ENCODE peak calls at places on chromosome 12, in nine cellular contexts. Q is cardiac fibroblast, D is Peyer's patch, G is H9, J is mammary epithelial cell, S is WTC11, E is endothelial cell, R is fibroblast of mammary gland, H is choroid plexus epithelial cell. M is an unnamed sample.

GRCh38 chr12:120538281-120539156 is 4.4 kb downstream of the RNF10 start:
- DNase-seq in Q (peak; percentile 70), D (peak; percentile 70), G (no peak), J (peak; percentile 74), S (no peak), E (no peak), R (peak; percentile 61), H (peak; percentile 49), M (no peak)

GRCh38 chr12:87157791-87158190 is 871.4 kb downstream of the C12orf50 start:
- DNase-seq in Q (peak; percentile 97), D (no peak), G (no peak), J (peak; percentile 89), S (no peak), E (no peak), R (peak; percentile 96), H (peak; percentile 98), M (no peak)

GRCh38 chr12:73863541-73863940 is 674.1 kb upstream of the ATXN7L3B start:
- DNase-seq in Q (peak; percentile 0), D (no peak), G (no peak), J (peak; percentile 59), S (no peak), E (no peak), R (peak; percentile 39), H (peak; percentile 21), M (no peak)

GRCh38 chr12:65879878-65880277 is 55.6 kb downstream of the HMGA2 start:
- DNase-seq in Q (peak; percentile 78), D (no peak), G (no peak), J (peak; percentile 66), S (no peak), E (no peak), R (peak; percentile 88), H (peak; percentile 98), M (no peak)

GRCh38 chr12:108798551-108799221 is 58.7 kb downstream of the SSH1 start:
- DNase-seq in Q (peak; percentile 69), D (no peak), G (no peak), J (peak; percentile 23), S (no peak), E (no peak), R (peak; percentile 72), H (peak; percentile 50), M (peak; percentile 34)

GRCh38 chr12:122643207-122643805 is 59.9 kb downstream of the HCAR2 start:
- DNase-seq in Q (no peak), D (no peak), G (no peak), J (no peak), S (no peak), E (no peak), R (peak; percentile 52), H (no peak), M (no peak)

GRCh38 chr12:47779301-47779942 is 6.4 kb downstream of the SLC48A1 start:
- DNase-seq in Q (peak; percentile 91), D (peak; percentile 92), G (peak; percentile 97), J (peak; percentile 70), S (peak; percentile 97), E (peak; percentile 96), R (peak; percentile 81), H (peak; percentile 91), M (peak; percentile 98)

GRCh38 chr12:22543246-22544037 is 900 bp downstream of the C2CD5 start:
- DNase-seq in Q (peak; percentile 28), D (peak; percentile 84), G (peak; percentile 46), J (peak; percentile 53), S (peak; percentile 17), E (peak; percentile 33), R (peak; percentile 22), H (peak; percentile 21), M (peak; percentile 29)

GRCh38 chr12:53995311-53996187 is 4.4 kb upstream of the HOXC9 start:
- DNase-seq in Q (no peak), D (no peak), G (peak; percentile 87), J (peak; percentile 62), S (peak; percentile 76), E (no peak), R (peak; percentile 51), H (no peak), M (no peak)

GRCh38 chr12:120592121-120593049 is 11.2 kb upstream of the POP5 start:
- DNase-seq in Q (no peak), D (no peak), G (no peak), J (no peak), S (no peak), E (no peak), R (no peak), H (no peak), M (no peak)

GRCh38 chr12:4392223-4392742 is 12.8 kb upstream of the FGF23 start:
- DNase-seq in Q (no peak), D (no peak), G (no peak), J (no peak), S (no peak), E (no peak), R (no peak), H (no peak), M (no peak)

GRCh38 chr12:75660805-75661404 is 149.5 kb upstream of the KRR1 start:
- DNase-seq in Q (no peak), D (no peak), G (no peak), J (peak; percentile 89), S (no peak), E (no peak), R (peak; percentile 97), H (peak; percentile 51), M (no peak)

GRCh38 chr12:109461846-109462766 is 15.0 kb downstream of the KCTD10 start:
- DNase-seq in Q (peak; percentile 98), D (peak; percentile 63), G (no peak), J (peak; percentile 85), S (peak; percentile 29), E (peak; percentile 51), R (peak; percentile 96), H (peak; percentile 98), M (peak; percentile 74)

GRCh38 chr12:28127455-28127854 is 62.8 kb upstream of the CCDC91 start:
- DNase-seq in Q (no peak), D (no peak), G (no peak), J (peak; percentile 96), S (no peak), E (no peak), R (no peak), H (no peak), M (no peak)

GRCh38 chr12:91367234-91367849 is 184.7 kb upstream of the DCN start:
- DNase-seq in Q (peak; percentile 45), D (no peak), G (no peak), J (no peak), S (no peak), E (no peak), R (peak; percentile 37), H (peak; percentile 49), M (no peak)

GRCh38 chr12:12979731-12980259 is 20.3 kb downstream of the HEBP1 start:
- DNase-seq in Q (peak; percentile 97), D (no peak), G (no peak), J (peak; percentile 43), S (no peak), E (no peak), R (peak; percentile 97), H (peak; percentile 97), M (no peak)

GRCh38 chr12:89211456-89211855 is 140.8 kb downstream of the DUSP6 start:
- DNase-seq in Q (no peak), D (no peak), G (no peak), J (peak; percentile 38), S (no peak), E (no peak), R (peak; percentile 19), H (peak; percentile 24), M (no peak)

GRCh38 chr12:132188451-132189298 is 44.4 kb downstream of the NOC4L start:
- DNase-seq in Q (no peak), D (no peak), G (no peak), J (no peak), S (no peak), E (no peak), R (no peak), H (no peak), M (no peak)
- TF ChIP-seq CTCF in Q (no peak), D (no peak), G (no peak), J (no peak), S (no peak), E (no peak), R (no peak), H (no peak), M (no peak)

GRCh38 chr12:24595652-24596235 is 353.2 kb downstream of the BCAT1 start:
- DNase-seq in Q (peak; percentile 14), D (no peak), G (no peak), J (no peak), S (no peak), E (peak; percentile 25), R (peak; percentile 18), H (peak; percentile 74), M (no peak)
- TF ChIP-seq CTCF in Q (peak; percentile 39), D (no peak), G (peak; percentile 71), J (peak; percentile 30), S (peak; percentile 35), E (peak; percentile 79), R (peak; percentile 55), H (peak; percentile 76), M (no peak)

DNA sequence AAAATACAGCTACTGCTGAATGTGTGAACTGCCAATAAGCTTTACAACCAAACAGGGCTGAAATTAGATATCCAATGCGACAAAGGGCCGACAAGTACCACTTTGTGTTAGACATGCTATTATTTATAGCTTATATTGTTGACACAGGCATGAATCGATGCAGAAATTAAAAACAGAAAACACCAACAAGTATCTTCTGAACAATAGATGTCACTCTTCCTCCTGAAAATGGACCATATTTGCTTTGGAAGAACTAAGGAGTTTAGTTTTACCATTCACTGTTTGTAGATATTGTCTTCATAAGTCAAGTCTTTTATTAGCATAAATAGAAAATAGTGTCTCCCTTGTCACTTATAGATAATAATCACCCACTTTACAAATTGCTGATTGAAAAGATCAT is 86.5 kb downstream of the LRIG3 start:
- DNase-seq in Q (peak; percentile 9), D (no peak), G (no peak), J (no peak), S (no peak), E (no peak), R (peak; percentile 14), H (no peak), M (no peak)
- TF ChIP-seq CTCF in Q (no peak), D (no peak), G (no peak), J (no peak), S (no peak), E (no peak), R (no peak), H (no peak), M (no peak)

GRCh38 chr12:30515351-30515750 is 180.3 kb downstream of the IPO8 start:
- DNase-seq in Q (peak; percentile 64), D (no peak), G (no peak), J (no peak), S (no peak), E (no peak), R (peak; percentile 45), H (peak; percentile 60), M (no peak)
- TF ChIP-seq CTCF in Q (no peak), D (no peak), G (peak; percentile 60), J (no peak), S (no peak), E (no peak), R (peak; percentile 36), H (peak; percentile 37), M (no peak)

GRCh38 chr12:132342322-132342721 is 12.9 kb upstream of the GALNT9 start:
- DNase-seq in Q (no peak), D (no peak), G (peak; percentile 80), J (no peak), S (peak; percentile 68), E (peak; percentile 57), R (no peak), H (no peak), M (no peak)
- TF ChIP-seq CTCF in Q (peak; percentile 15), D (no peak), G (peak; percentile 68), J (no peak), S (peak; percentile 33), E (peak; percentile 59), R (peak; percentile 5), H (peak; percentile 61), M (no peak)